ENCODE peak calls at places on chromosomes 12 and 14, in eight cellular contexts. H, V, R, J, U, Q, B and N are unnamed samples.
A peak's percentile ranks its signal among the peaks of the same experiment; 100 is the strongest.

GRCh38 chr12:94718114-94718513 is 67.8 kb upstream of the TMCC3 start:
- DNase-seq in H (no peak), V (peak; percentile 60), R (no peak), J (peak; percentile 26), U (no peak), Q (no peak), B (no peak), N (no peak)

GRCh38 chr12:70002097-70002911 is 177.3 kb downstream of the MYRFL start:
- DNase-seq in H (no peak), V (no peak), R (no peak), J (peak; percentile 5), U (peak; percentile 47), Q (no peak), B (no peak), N (no peak)

GRCh38 chr14:51304956-51305355 is 64.9 kb downstream of the TMX1 start:
- DNase-seq in H (peak; percentile 91), V (no peak), R (no peak), J (no peak), U (no peak), Q (peak; percentile 93), B (peak; percentile 91), N (peak; percentile 91)

GRCh38 chr14:71933026-71933587 is 878 bp downstream of the RGS6 start:
- DNase-seq in H (no peak), V (no peak), R (peak; percentile 57), J (no peak), U (no peak), Q (no peak), B (no peak), N (peak; percentile 60)

GRCh38 chr14:76768671-76769500 is 7.6 kb downstream of the VASH1 start:
- DNase-seq in H (no peak), V (no peak), R (no peak), J (no peak), U (no peak), Q (no peak), B (no peak), N (peak; percentile 39)

GRCh38 chr12:11954181-11954580 is 116.6 kb upstream of the BCL2L14 start:
- DNase-seq in H (no peak), V (no peak), R (no peak), J (no peak), U (no peak), Q (no peak), B (no peak), N (no peak)

GRCh38 chr12:9992296-9992695 is 6.6 kb downstream of the CLEC1B start:
- DNase-seq in H (no peak), V (no peak), R (no peak), J (no peak), U (no peak), Q (no peak), B (no peak), N (no peak)

GRCh38 chr14:81312289-81312876 is 87.7 kb downstream of the STON2 start:
- DNase-seq in H (no peak), V (no peak), R (no peak), J (no peak), U (no peak), Q (no peak), B (no peak), N (no peak)

GRCh38 chr14:31229638-31230229 is 22.1 kb upstream of the HECTD1 start:
- DNase-seq in H (peak; percentile 96), V (no peak), R (peak; percentile 24), J (no peak), U (peak; percentile 52), Q (peak; percentile 91), B (peak; percentile 70), N (peak; percentile 86)

GRCh38 chr12:14995583-14996425 is 23.0 kb downstream of the PDE6H start:
- DNase-seq in H (peak; percentile 35), V (peak; percentile 81), R (peak; percentile 54), J (peak; percentile 24), U (no peak), Q (peak; percentile 31), B (peak; percentile 28), N (no peak)

GRCh38 chr14:51369814-51370213 is 129.8 kb downstream of the TMX1 start:
- DNase-seq in H (no peak), V (peak; percentile 21), R (no peak), J (no peak), U (no peak), Q (no peak), B (no peak), N (no peak)

GRCh38 chr12:40300490-40300889 is 75.7 kb downstream of the LRRK2 start:
- DNase-seq in H (no peak), V (no peak), R (no peak), J (no peak), U (no peak), Q (no peak), B (no peak), N (no peak)

GRCh38 chr12:38282886-38283285 is 33.7 kb upstream of the ALG10B start:
- DNase-seq in H (no peak), V (no peak), R (no peak), J (no peak), U (no peak), Q (peak; percentile 37), B (peak; percentile 48), N (no peak)

GRCh38 chr14:95619785-95620417 is 66.3 kb upstream of the TCL1B start:
- DNase-seq in H (no peak), V (no peak), R (peak; percentile 83), J (no peak), U (no peak), Q (no peak), B (no peak), N (no peak)

GRCh38 chr14:104913413-104913812 is 11.3 kb upstream of the PLD4 start:
- DNase-seq in H (no peak), V (no peak), R (peak; percentile 80), J (no peak), U (no peak), Q (no peak), B (no peak), N (peak; percentile 3)

GRCh38 chr14:58635041-58635440 is 2.7 kb upstream of the DACT1 start:
- DNase-seq in H (no peak), V (no peak), R (no peak), J (no peak), U (no peak), Q (no peak), B (no peak), N (no peak)

GRCh38 chr12:7396418-7396817 is 47.5 kb downstream of the CD163L1 start:
- DNase-seq in H (no peak), V (no peak), R (no peak), J (no peak), U (no peak), Q (no peak), B (no peak), N (no peak)

GRCh38 chr14:94547151-94547680 is 14.0 kb upstream of the SERPINA4 start:
- DNase-seq in H (no peak), V (no peak), R (no peak), J (no peak), U (no peak), Q (no peak), B (no peak), N (no peak)

GRCh38 chr14:30195946-30196345 is 268.3 kb upstream of the PRKD1 start:
- DNase-seq in H (peak; percentile 20), V (no peak), R (no peak), J (peak; percentile 75), U (no peak), Q (no peak), B (no peak), N (no peak)

GRCh38 chr12:91316825-91317224 is 134.2 kb upstream of the DCN start:
- DNase-seq in H (peak; percentile 32), V (no peak), R (no peak), J (no peak), U (no peak), Q (no peak), B (no peak), N (no peak)

GRCh38 chr12:116169071-116169470 is 108.4 kb downstream of the MED13L start:
- DNase-seq in H (no peak), V (no peak), R (no peak), J (no peak), U (no peak), Q (no peak), B (no peak), N (no peak)

GRCh38 chr12:132872975-132873421 is 14.4 kb downstream of the CHFR start:
- DNase-seq in H (no peak), V (no peak), R (no peak), J (no peak), U (no peak), Q (no peak), B (no peak), N (no peak)

GRCh38 chr14:52233693-52234092 is 33.8 kb upstream of the PTGDR start:
- DNase-seq in H (no peak), V (no peak), R (no peak), J (no peak), U (no peak), Q (no peak), B (no peak), N (no peak)

GRCh38 chr12:110345963-110346362 is 57.5 kb downstream of the ANAPC7 start:
- DNase-seq in H (no peak), V (no peak), R (no peak), J (no peak), U (no peak), Q (no peak), B (no peak), N (peak; percentile 52)

GRCh38 chr14:35883677-35884293 is 57.6 kb downstream of the BRMS1L start:
- DNase-seq in H (peak; percentile 28), V (no peak), R (peak; percentile 28), J (no peak), U (no peak), Q (no peak), B (no peak), N (no peak)

GRCh38 chr12:5434647-5434968 is 2.7 kb downstream of the NTF3 start:
- DNase-seq in H (no peak), V (no peak), R (no peak), J (no peak), U (no peak), Q (no peak), B (no peak), N (peak; percentile 47)

GRCh38 chr14:51507556-51508511 is 143.9 kb upstream of the FRMD6 start:
- DNase-seq in H (peak; percentile 75), V (peak; percentile 78), R (peak; percentile 92), J (peak; percentile 88), U (peak; percentile 80), Q (no peak), B (no peak), N (no peak)

GRCh38 chr14:20679907-20680306 is 4.5 kb upstream of the RNASE4 start:
- DNase-seq in H (peak; percentile 45), V (peak; percentile 38), R (no peak), J (peak; percentile 8), U (peak; percentile 49), Q (no peak), B (no peak), N (no peak)

GRCh38 chr12:101018540-101018939 is 191.5 kb downstream of the SLC5A8 start:
- DNase-seq in H (peak; percentile 72), V (peak; percentile 85), R (no peak), J (no peak), U (no peak), Q (peak; percentile 99), B (peak; percentile 93), N (peak; percentile 96)

GRCh38 chr12:32309811-32310755 is 89.3 kb upstream of the FGD4 start:
- DNase-seq in H (no peak), V (peak; percentile 38), R (peak; percentile 82), J (no peak), U (no peak), Q (peak; percentile 67), B (peak; percentile 61), N (no peak)

GRCh38 chr14:69014829-69015259 is 35.7 kb upstream of the ACTN1 start:
- DNase-seq in H (no peak), V (peak; percentile 36), R (no peak), J (no peak), U (no peak), Q (no peak), B (no peak), N (no peak)

GRCh38 chr12:93780115-93780641 is 103.0 kb downstream of the CRADD start:
- DNase-seq in H (no peak), V (no peak), R (no peak), J (no peak), U (no peak), Q (no peak), B (no peak), N (no peak)

GRCh38 chr14:104142136-104143041 is 4.0 kb downstream of the KIF26A start:
- DNase-seq in H (no peak), V (no peak), R (no peak), J (no peak), U (no peak), Q (no peak), B (no peak), N (no peak)

GRCh38 chr12:104057771-104058197 is 6.5 kb upstream of the HCFC2 start:
- DNase-seq in H (peak; percentile 44), V (peak; percentile 53), R (peak; percentile 14), J (peak; percentile 54), U (no peak), Q (no peak), B (no peak), N (no peak)